ENCODE peak calls at places on chromosomes 7 and 10, in four cellular contexts. B is lower lobe of right lung; W is CD4-positive, CD25-positive, alpha-beta regulatory T cell; Z is astrocyte. J is an unnamed sample. For H3K4me1, the result is how much of the 10 kb centered on the place peaks cover.

GRCh38 chr10:3531097-3531645 is 253.8 kb downstream of the KLF6 start:
- DNase-seq in Z (no peak), B (no peak), W (no peak), J (no peak)

GRCh38 chr10:600876-601275 is 88.6 kb downstream of the DIP2C start:
- DNase-seq in Z (peak), W (no peak), B (peak), J (no peak)

GRCh38 chr7:99975782-99976521 is at the start of gene AZGP1:
- DNase-seq in Z (no peak), B (no peak), W (no peak), J (no peak)

GRCh38 chr7:28853150-28853549 is 105.0 kb downstream of the TRIL start:
- DNase-seq in Z (no peak), W (no peak), B (no peak), J (no peak)

GRCh38 chr10:4403638-4404252 is 422.3 kb upstream of the AKR1E2 start:
- DNase-seq in B (no peak), Z (no peak), W (no peak), J (no peak)

GRCh38 chr10:71086439-71087080 is 125.8 kb upstream of the UNC5B start:
- DNase-seq in B (no peak), W (no peak), Z (no peak), J (no peak)

GRCh38 chr7:93036149-93036640 is 81.6 kb downstream of the SAMD9 start:
- DNase-seq in W (no peak), Z (no peak), B (no peak), J (no peak)

GRCh38 chr10:119006451-119007210 is 22.9 kb upstream of the NANOS1 start:
- DNase-seq in W (no peak), Z (peak), B (no peak), J (no peak)

GRCh38 chr10:10092581-10092980 is 925.1 kb upstream of the CELF2 start:
- DNase-seq in B (no peak), W (no peak), Z (peak), J (no peak)

GRCh38 chr7:120587281-120587680 is 270.7 kb downstream of the TSPAN12 start:
- DNase-seq in B (no peak), Z (no peak), W (no peak), J (no peak)

GRCh38 chr10:60809157-60809556 is 30.9 kb downstream of the CDK1 start:
- DNase-seq in W (no peak), B (no peak), Z (no peak), J (no peak)

GRCh38 chr10:11781114-11781513 is 38.9 kb downstream of the ECHDC3 start:
- DNase-seq in Z (no peak), W (no peak), B (no peak), J (no peak)

GRCh38 chr7:114358911-114359310 is 55.7 kb upstream of the FOXP2 start:
- DNase-seq in Z (no peak), B (no peak), W (no peak), J (no peak)

GRCh38 chr7:40527723-40528122 is 392.9 kb downstream of the SUGCT start:
- DNase-seq in Z (no peak), W (no peak), B (no peak), J (no peak)

GRCh38 chr7:124618871-124619270 is 146.7 kb downstream of the GPR37 start:
- DNase-seq in Z (no peak), W (no peak), B (no peak), J (no peak)

DNA sequence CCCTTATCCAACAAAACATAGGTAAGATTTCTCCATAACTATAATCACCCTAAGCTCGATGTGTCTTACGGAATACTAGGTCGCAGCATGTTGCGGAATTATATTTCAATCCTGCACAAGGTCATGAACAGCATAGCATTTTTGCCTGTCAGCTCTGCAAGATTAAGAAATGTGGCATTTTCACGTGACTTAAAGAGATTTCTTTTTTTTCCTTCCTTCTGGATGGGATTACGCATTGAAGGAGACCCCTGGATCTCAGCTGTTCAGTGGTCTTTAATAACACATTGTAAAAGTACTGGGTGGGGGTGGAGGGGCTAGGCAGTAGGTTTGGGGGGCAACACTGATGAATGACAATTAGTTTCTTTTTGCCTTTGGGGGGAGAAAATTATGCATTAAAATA is 106.7 kb downstream of the CUBN start:
- DNase-seq in Z (no peak), B (no peak), W (no peak), J (no peak)
- H3K4me1 ChIP-seq in Z (under half), B (under half), W (half or more), J (half or more)

DNA sequence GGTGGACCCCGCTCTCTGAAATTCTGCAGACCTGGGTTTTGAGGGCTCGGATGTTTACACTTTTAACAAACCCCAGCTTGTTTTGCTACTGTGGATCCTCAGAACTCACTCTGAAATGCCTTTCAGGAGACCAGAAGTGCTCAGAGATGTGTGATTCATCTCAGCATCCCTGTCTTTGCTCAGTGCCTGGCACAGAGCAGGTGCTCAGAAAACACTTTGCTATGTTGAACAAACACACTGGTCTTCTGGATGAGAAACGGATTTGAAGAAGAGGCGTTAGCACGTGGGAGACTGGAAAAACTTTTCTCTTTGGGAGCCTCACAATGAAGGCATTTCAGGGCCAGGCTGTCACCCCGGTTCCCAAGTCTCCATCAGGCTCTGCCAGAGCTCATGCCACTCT is 53.3 kb downstream of the SH3PXD2A start:
- DNase-seq in B (no peak), W (no peak), Z (no peak), J (no peak)
- H3K27ac ChIP-seq in B (no peak), W (no peak), Z (no peak), J (no peak)

GRCh38 chr10:114631090-114631677 is 26.9 kb downstream of the ABLIM1 start:
- DNase-seq in B (no peak), W (no peak), Z (no peak), J (no peak)
- H3K4me1 ChIP-seq in B (half or more), W (under half), Z (under half), J (under half)

GRCh38 chr10:122120008-122120744 is 131.2 kb downstream of the TACC2 start:
- DNase-seq in Z (no peak), W (no peak), B (no peak), J (no peak)

GRCh38 chr10:122115874-122116273 is 126.9 kb downstream of the TACC2 start:
- DNase-seq in B (no peak), W (no peak), Z (no peak), J (no peak)

GRCh38 chr10:122116331-122116730 is 127.4 kb downstream of the TACC2 start:
- DNase-seq in Z (peak), B (no peak), W (no peak), J (no peak)

GRCh38 chr10:122114156-122114747 is 125.3 kb downstream of the TACC2 start:
- DNase-seq in Z (no peak), B (no peak), W (no peak), J (no peak)

GRCh38 chr10:122117475-122117874 is 128.5 kb downstream of the TACC2 start:
- DNase-seq in B (no peak), Z (no peak), W (no peak), J (no peak)
- H3K27ac ChIP-seq in B (no peak), Z (no peak), W (no peak), J (no peak)

GRCh38 chr7:50822716-50823115 is 40.0 kb upstream of the GRB10 start:
- DNase-seq in B (no peak), Z (peak), W (no peak), J (no peak)

GRCh38 chr7:50828801-50829200 is 46.1 kb upstream of the GRB10 start:
- DNase-seq in Z (no peak), W (no peak), B (no peak), J (no peak)

GRCh38 chr7:50824882-50825281 is 42.2 kb upstream of the GRB10 start:
- DNase-seq in W (no peak), B (no peak), Z (no peak), J (no peak)

GRCh38 chr7:50827281-50827680 is 44.6 kb upstream of the GRB10 start:
- DNase-seq in B (no peak), W (no peak), Z (no peak), J (no peak)

DNA sequence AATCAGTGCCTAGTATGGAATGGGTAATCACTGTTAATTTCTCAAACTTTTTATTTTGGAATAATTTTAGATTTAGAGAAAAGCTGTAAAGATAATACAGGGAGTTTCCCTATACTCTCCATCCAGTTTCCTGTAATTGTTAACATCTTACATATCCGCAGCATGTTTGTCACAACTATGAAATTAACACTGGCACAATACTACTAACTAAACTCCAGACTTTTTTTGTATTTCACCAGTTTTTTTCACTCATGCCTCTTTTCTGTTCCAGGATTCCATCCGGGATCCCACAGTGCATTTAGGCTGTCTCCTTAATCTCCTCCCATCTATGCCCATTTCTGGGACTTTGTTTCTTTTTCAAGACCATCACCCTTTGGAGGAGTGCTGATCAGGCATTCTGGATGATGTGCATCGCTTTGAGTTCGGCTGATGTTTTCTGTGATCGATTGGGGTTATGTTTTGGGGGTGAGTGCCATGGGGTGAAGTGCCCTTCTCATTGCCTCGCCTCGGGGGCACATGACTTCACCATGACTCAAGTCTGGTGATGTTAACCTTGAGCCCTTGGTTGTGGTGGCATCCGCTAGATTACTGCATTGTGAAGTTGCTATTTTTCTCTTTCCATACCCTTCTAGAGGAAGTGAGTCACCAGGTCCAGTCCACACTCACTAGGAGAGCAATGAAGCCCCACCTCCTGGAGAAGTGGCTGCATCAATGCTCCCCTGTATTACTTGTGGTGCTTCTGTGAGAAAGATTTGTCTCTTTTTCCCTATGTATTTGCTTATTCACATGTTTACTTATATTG is 43.9 kb upstream of the GRB10 start:
- DNase-seq in W (no peak), B (no peak), Z (peak), J (no peak)
- H3K4me1 ChIP-seq in W (under half), B (under half), Z (under half), J (under half)

GRCh38 chr7:110568388-110568787 is 522.5 kb upstream of the LRRN3 start:
- DNase-seq in W (no peak), B (no peak), Z (no peak), J (no peak)
- H3K27ac ChIP-seq in W (no peak), B (no peak), Z (no peak), J (no peak)

DNA sequence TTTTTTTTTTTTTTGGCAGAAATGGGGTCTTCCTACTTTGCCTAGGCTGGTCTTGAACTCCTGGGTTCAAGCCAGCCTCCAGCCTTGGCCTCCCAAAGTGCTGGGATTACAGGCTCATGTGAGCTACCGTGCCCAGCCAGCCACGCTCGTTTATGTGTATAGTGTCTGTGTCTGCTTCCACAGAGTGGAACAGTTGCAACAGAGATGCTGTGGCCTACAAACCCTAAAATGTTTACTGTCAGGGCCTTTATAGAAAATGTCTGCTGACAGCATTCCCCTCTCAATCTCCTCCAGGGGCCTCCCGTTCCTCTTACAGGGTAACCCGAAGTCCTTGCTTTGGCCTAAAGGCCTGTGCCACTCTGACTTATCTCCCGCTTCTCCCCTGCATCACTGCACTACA is 87.6 kb upstream of the LEP start:
- DNase-seq in Z (no peak), W (no peak), B (no peak), J (no peak)
- H3K4me1 ChIP-seq in Z (under half), W (under half), B (under half), J (under half)